ENCODE peak calls at places on chromosome 19, in nine cellular contexts. K is GM06990, N is astrocyte, G is cardiac muscle cell, D is bronchial epithelial cell, V is GM23338, Y is SK-N-SH, J is tibial nerve, O is HL-60. B is an unnamed sample.

GRCh38 chr19:15913830-15914229 is 16.0 kb upstream of the CYP4F2 start:
- DNase-seq in K (no peak), N (no peak), G (no peak), D (no peak), V (no peak), Y (no peak), J (no peak), O (no peak), B (no peak)

GRCh38 chr19:31350693-31351211 is 1.5 kb upstream of the TSHZ3 start:
- DNase-seq in K (no peak), N (peak; percentile 31), G (peak; percentile 66), D (no peak), V (peak; percentile 70), Y (peak; percentile 87), J (no peak), O (peak; percentile 29), B (peak; percentile 82)

GRCh38 chr19:6677924-6678689 is 8.1 kb upstream of the TNFSF14 start:
- DNase-seq in K (peak; percentile 83), N (no peak), G (peak; percentile 46), D (no peak), V (peak; percentile 84), Y (peak; percentile 44), J (no peak), O (no peak), B (peak; percentile 93)

GRCh38 chr19:16417660-16418596 is 53.8 kb downstream of the EPS15L1 start:
- DNase-seq in K (peak; percentile 69), N (no peak), G (peak; percentile 60), D (peak; percentile 51), V (peak; percentile 88), Y (peak; percentile 91), J (peak; percentile 76), O (peak; percentile 47), B (peak; percentile 94)

GRCh38 chr19:5036733-5037681 is 68.1 kb downstream of the KDM4B start:
- DNase-seq in K (no peak), N (peak; percentile 78), G (peak; percentile 62), D (peak; percentile 30), V (no peak), Y (peak; percentile 88), J (peak; percentile 27), O (no peak), B (no peak)

GRCh38 chr19:58218899-58219298 is 9.8 kb upstream of the ZNF544 start:
- DNase-seq in K (no peak), N (no peak), G (peak; percentile 44), D (no peak), V (peak; percentile 72), Y (peak; percentile 41), J (no peak), O (peak; percentile 33), B (peak; percentile 76)

GRCh38 chr19:11169896-11170678 is 14.5 kb upstream of the SPC24 start:
- DNase-seq in K (no peak), N (peak; percentile 35), G (peak; percentile 84), D (peak; percentile 15), V (no peak), Y (no peak), J (no peak), O (no peak), B (no peak)

GRCh38 chr19:5691205-5691929 is 1.3 kb downstream of the RPL36 start:
- DNase-seq in K (no peak), N (peak; percentile 30), G (peak; percentile 73), D (peak; percentile 29), V (peak; percentile 47), Y (peak; percentile 67), J (peak; percentile 33), O (peak; percentile 67), B (peak; percentile 66)

DNA sequence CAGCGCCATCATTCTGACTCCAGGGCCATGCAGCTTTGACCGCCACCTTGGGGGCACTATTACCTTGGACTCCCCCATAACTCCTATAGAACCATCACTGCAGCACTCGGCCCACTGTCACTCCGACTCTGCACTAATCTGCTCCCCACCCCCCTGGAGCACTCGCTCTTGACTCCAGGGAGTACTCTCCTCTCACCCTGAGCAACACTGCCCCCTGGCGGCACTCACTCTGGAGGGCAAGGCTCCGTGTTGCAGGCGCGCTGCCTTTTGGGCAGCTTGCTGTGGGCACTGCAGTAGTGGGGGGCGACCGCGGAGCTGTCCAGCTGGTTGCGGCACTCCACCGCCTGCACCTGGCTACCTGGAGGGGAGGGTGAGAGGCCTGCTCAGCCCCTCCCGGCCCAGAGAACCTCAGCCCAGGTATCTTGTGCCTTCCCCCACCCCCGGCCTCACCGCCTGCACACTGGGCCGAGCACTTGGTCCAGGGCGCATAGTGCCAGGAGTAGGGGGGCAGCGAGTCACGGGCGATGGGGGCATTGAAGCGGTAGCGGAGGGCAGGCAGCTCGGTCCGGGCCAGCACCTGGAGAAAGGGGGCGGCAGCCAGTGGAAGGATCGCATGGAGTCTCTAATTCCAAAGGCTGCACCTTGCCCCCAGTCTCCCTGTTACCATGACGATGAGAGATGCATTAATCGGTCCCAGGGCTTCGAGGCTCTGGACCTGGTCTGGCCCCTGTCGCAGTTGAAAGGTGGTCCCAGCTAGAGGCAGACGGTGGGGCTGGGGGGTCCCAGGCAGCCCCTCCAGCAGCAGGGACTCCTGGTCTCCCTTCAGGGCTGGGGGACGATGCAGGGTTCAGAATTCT is 8.9 kb upstream of the MYO1F start:
- DNase-seq in K (no peak), N (peak; percentile 20), G (peak; percentile 52), D (no peak), V (peak; percentile 97), Y (peak; percentile 59), J (no peak), O (peak; percentile 81), B (peak; percentile 97)
- H3K27me3 ChIP-seq in K (no peaks in the 10 kb centered on the region), N (no peaks in the 10 kb centered on the region), G (no peaks in the 10 kb centered on the region), D (no peaks in the 10 kb centered on the region), V (peaks cover 18% of the 10 kb centered on the region), Y (no peaks in the 10 kb centered on the region), J (no peaks in the 10 kb centered on the region), O (no peaks in the 10 kb centered on the region), B (peaks cover 4% of the 10 kb centered on the region)

DNA sequence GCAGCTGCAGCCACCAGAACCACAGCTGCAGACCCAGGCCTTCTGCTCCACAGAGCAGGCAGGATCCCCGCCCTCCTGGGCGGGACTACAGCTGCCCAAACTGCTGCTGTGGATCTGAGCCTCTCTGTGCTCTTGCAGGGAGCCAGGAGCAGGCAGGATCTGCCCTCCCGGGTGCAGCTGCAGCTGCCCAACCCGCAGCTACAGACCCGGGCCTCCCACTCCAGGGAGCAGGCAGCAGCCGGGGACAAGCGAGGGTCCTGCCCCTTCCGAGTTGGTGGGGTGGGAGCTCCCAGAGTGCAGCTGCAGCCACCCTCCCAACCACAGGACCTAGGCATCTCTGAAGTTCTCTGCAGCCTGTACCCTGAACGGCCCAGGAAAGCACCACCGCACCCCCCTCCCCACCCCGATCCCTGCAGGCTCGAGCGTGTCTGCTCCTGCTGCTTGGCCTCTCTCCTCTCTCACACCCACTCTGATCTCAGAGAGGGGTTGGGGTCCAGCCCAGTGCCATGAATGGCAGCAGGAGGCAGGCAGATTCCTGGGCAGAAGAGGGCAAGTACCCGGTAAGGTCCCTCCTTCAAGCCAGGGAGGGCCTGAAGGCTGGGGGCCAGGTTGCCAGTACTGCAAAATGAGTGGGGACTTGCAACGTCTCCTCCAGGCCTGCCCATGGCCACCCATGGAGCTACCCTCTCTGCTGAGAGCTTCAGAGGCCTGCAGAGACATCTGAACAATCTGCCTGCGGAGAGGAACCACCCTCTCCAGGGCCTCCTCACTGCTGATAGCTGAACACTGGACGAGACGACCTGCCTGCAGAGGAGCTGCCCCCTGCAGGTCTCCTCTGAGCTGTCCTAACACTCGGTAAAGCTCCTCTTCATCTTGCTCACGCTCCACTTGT is 16.4 kb upstream of the EMP3 start:
- DNase-seq in K (no peak), N (no peak), G (peak; percentile 39), D (peak; percentile 30), V (peak; percentile 61), Y (no peak), J (no peak), O (peak; percentile 35), B (peak; percentile 84)
- TF ChIP-seq CTCF in K (peak; percentile 33), N (no peak), G (peak; percentile 41), D (peak; percentile 60), V (peak; percentile 71), Y (no peak), J (no peak), O (no peak), B (peak; percentile 75)

GRCh38 chr19:51136333-51136732 is 5.8 kb upstream of the SIGLEC7 start:
- DNase-seq in K (no peak), N (no peak), G (no peak), D (no peak), V (no peak), Y (no peak), J (no peak), O (no peak), B (peak; percentile 35)

GRCh38 chr19:51136891-51137551 is 5.1 kb upstream of the SIGLEC7 start:
- DNase-seq in K (no peak), N (no peak), G (peak; percentile 55), D (no peak), V (no peak), Y (no peak), J (peak; percentile 23), O (peak; percentile 88), B (peak; percentile 52)

GRCh38 chr19:51138549-51138979 is 3.5 kb upstream of the SIGLEC7 start:
- DNase-seq in K (no peak), N (no peak), G (peak; percentile 84), D (no peak), V (no peak), Y (no peak), J (peak; percentile 47), O (peak; percentile 91), B (peak; percentile 33)

GRCh38 chr19:51139299-51140018 is 2.6 kb upstream of the SIGLEC7 start:
- DNase-seq in K (no peak), N (no peak), G (no peak), D (no peak), V (no peak), Y (no peak), J (no peak), O (peak; percentile 84), B (peak; percentile 10)

DNA sequence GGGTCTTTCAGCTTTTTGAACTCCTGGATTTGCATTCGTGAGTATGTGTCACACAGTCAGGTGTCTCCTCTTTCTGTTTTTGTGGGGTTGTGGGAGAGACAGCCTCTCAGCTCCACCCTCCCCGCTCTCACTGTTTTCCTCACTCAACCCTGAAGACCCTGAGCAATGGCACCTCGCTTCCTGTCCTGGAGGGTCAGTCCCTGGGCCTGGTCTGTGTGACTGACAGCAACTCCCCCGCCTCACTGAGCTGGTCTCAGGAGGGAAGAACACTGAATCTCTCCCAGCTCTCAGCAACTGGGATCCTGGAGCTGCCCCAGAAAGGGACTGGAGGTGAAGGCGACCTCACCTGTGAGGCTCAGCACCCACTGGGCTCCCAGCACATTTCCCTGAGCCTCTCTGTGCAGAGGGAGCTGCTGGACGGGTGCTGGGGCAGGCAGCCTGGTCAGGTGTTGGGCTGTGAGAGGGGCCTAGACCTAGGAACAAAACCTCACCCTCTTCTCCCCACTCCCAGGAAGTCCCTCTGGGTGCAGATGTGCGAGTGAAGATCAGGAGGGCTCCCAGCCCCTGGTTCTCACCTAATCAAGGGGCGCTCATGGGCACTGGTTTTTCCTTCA is 4.2 kb upstream of the SIGLEC7 start:
- DNase-seq in K (no peak), N (no peak), G (no peak), D (no peak), V (no peak), Y (no peak), J (no peak), O (peak; percentile 5), B (peak; percentile 58)
- H3K27me3 ChIP-seq in K (peaks cover 7% of the 10 kb centered on the region), N (no peaks in the 10 kb centered on the region), G (no peaks in the 10 kb centered on the region), D (no peaks in the 10 kb centered on the region), V (no peaks in the 10 kb centered on the region), Y (peaks cover 47% of the 10 kb centered on the region), J (peaks cover 3% of the 10 kb centered on the region), O (no peaks in the 10 kb centered on the region), B (no peaks in the 10 kb centered on the region)

GRCh38 chr19:29694166-29694565 is 20.9 kb downstream of the C19orf12 start:
- DNase-seq in K (no peak), N (no peak), G (no peak), D (no peak), V (no peak), Y (no peak), J (no peak), O (no peak), B (no peak)

GRCh38 chr19:29687897-29688728 is 22.9 kb downstream of the PLEKHF1 start:
- DNase-seq in K (no peak), N (peak; percentile 80), G (peak; percentile 73), D (peak; percentile 72), V (no peak), Y (no peak), J (no peak), O (no peak), B (no peak)

GRCh38 chr19:29687244-29687896 is 22.1 kb downstream of the PLEKHF1 start:
- DNase-seq in K (no peak), N (peak; percentile 99), G (peak; percentile 98), D (peak; percentile 79), V (no peak), Y (no peak), J (peak; percentile 67), O (peak; percentile 13), B (no peak)

GRCh38 chr19:29694669-29695627 is 20.1 kb downstream of the C19orf12 start:
- DNase-seq in K (peak; percentile 63), N (peak; percentile 31), G (peak; percentile 84), D (peak; percentile 16), V (peak; percentile 85), Y (peak; percentile 92), J (peak; percentile 84), O (peak; percentile 85), B (peak; percentile 95)

GRCh38 chr19:29690842-29691241 is 24.2 kb downstream of the C19orf12 start:
- DNase-seq in K (no peak), N (no peak), G (peak; percentile 54), D (peak; percentile 22), V (peak; percentile 83), Y (no peak), J (no peak), O (peak; percentile 65), B (peak; percentile 79)
- TF ChIP-seq CTCF in K (peak; percentile 56), N (no peak), G (peak; percentile 36), D (peak; percentile 46), V (peak; percentile 76), Y (peak; percentile 28), J (peak; percentile 35), O (peak; percentile 21), B (peak; percentile 75)

B was measured in endodermal cell.